ENCODE peak calls at places on chromosomes 11 and 22, in ten cellular contexts. K is stimulated activated CD8-positive, alpha-beta memory T cell treated with anti-CD3 and anti-CD28 coated beads, Interleukin-15, amount 100 ng/mL, for 4 hours; M is naive thymus-derived CD8-positive, alpha-beta T cell; D is brain microvascular endothelial cell; S is CD8-positive, alpha-beta memory T cell; U is HFF-Myc; J is OCI-LY7; G is HEK293T; I is posterior cingulate gyrus; A is heart right ventricle. R is an unnamed sample.

GRCh38 chr22:39360674-39361413 is 11.1 kb downstream of the SYNGR1 start:
- DNase-seq in S (no peak), G (no peak), M (no peak), K (no peak), I (no peak), D (no peak), U (no peak), J (no peak), A (no peak), R (no peak)

GRCh38 chr11:46369458-46370152 is 11.9 kb upstream of the MDK start:
- DNase-seq in D (peak; percentile 63), U (no peak), S (peak; percentile 67), G (peak; percentile 80), K (no peak), I (peak; percentile 76), A (peak; percentile 56), M (peak; percentile 53), J (peak; percentile 55), R (no peak)

GRCh38 chr11:43567396-43567975 is 113.1 kb upstream of the HSD17B12 start:
- DNase-seq in D (no peak), J (peak; percentile 61), I (no peak), M (no peak), G (peak; percentile 64), S (no peak), A (no peak), K (no peak), U (peak; percentile 42), R (no peak)

GRCh38 chr11:60840711-60841430 is 1.0 kb upstream of the CCDC86 start:
- DNase-seq in I (no peak), D (peak; percentile 89), U (peak; percentile 43), G (no peak), K (no peak), S (no peak), J (no peak), A (no peak), M (no peak), R (no peak)

GRCh38 chr11:66882540-66882939 is 25.7 kb downstream of the LRFN4 start:
- DNase-seq in D (no peak), S (no peak), U (no peak), M (no peak), I (peak; percentile 53), K (no peak), J (no peak), G (no peak), A (no peak), R (no peak)

GRCh38 chr22:30027169-30027568 is 53.1 kb upstream of the HORMAD2 start:
- DNase-seq in U (no peak), G (no peak), A (no peak), I (no peak), K (no peak), M (no peak), S (no peak), J (no peak), D (no peak), R (no peak)

GRCh38 chr11:131924001-131924400 is 553.6 kb downstream of the NTM start:
- DNase-seq in K (no peak), I (no peak), A (no peak), S (no peak), D (peak; percentile 11), J (no peak), G (no peak), U (no peak), M (no peak), R (no peak)

GRCh38 chr11:57123590-57123989 is 58.2 kb upstream of the LRRC55 start:
- DNase-seq in I (no peak), K (no peak), S (no peak), J (no peak), U (no peak), D (no peak), G (no peak), A (no peak), M (no peak), R (no peak)

GRCh38 chr22:38755911-38756532 is at the start of gene SUN2:
- DNase-seq in M (peak; percentile 94), S (peak; percentile 95), J (peak; percentile 88), K (peak; percentile 92), D (peak; percentile 76), A (peak; percentile 96), G (peak; percentile 99), U (no peak), I (peak; percentile 97), R (peak; percentile 92)